ENCODE peak calls at places on chromosomes 5 and 9, in four cellular contexts. X is GM23338, E is left ventricle myocardium inferior, S is tibial nerve. C is an unnamed sample.

GRCh38 chr5:102307232-102307631 is 11.1 kb upstream of the SLCO4C1 start:
- DNase-seq in X (no peak), E (no peak), S (no peak), C (no peak)

GRCh38 chr5:124511791-124512190 is 234.6 kb downstream of the ZNF608 start:
- DNase-seq in X (no peak), E (no peak), S (no peak), C (no peak)

GRCh38 chr9:20838218-20838617 is 154.2 kb downstream of the FOCAD start:
- DNase-seq in X (no peak), E (no peak), S (no peak), C (no peak)

GRCh38 chr9:13715430-13715829 is 435.9 kb upstream of the MPDZ start:
- DNase-seq in X (no peak), E (no peak), S (no peak), C (no peak)

GRCh38 chr5:79759436-79759835 is 69.8 kb downstream of the CMYA5 start:
- DNase-seq in X (no peak), E (no peak), S (no peak), C (no peak)

GRCh38 chr5:166708271-166708670 is 1583.2 kb upstream of the WWC1 start:
- DNase-seq in X (no peak), E (no peak), S (no peak), C (no peak)

GRCh38 chr5:333945-334344 is 12.4 kb downstream of the AHRR start:
- DNase-seq in X (no peak), E (no peak), S (no peak), C (peak)

GRCh38 chr9:93302586-93303257 is 118.8 kb downstream of the WNK2 start:
- DNase-seq in X (peak), E (no peak), S (no peak), C (peak)

GRCh38 chr5:18745988-18746615 is 1111.8 kb downstream of the TAF11L14 start:
- DNase-seq in X (no peak), E (no peak), S (no peak), C (peak)

GRCh38 chr5:74947961-74948613 is 81.9 kb upstream of the FAM169A start:
- DNase-seq in X (peak), E (no peak), S (no peak), C (no peak)

GRCh38 chr9:132164604-132165362 is 2.9 kb downstream of the NTNG2 start:
- DNase-seq in X (no peak), E (no peak), S (no peak), C (no peak)

GRCh38 chr9:4226331-4227250 is 73.3 kb downstream of the GLIS3 start:
- DNase-seq in X (peak), E (no peak), S (no peak), C (no peak)

GRCh38 chr5:176578391-176578808 is 29.3 kb downstream of the CDHR2 start:
- DNase-seq in X (peak), E (peak), S (no peak), C (peak)

GRCh38 chr5:24289582-24289981 is 355.2 kb downstream of the CDH10 start:
- DNase-seq in X (no peak), E (no peak), S (no peak), C (no peak)

GRCh38 chr9:116087246-116087645 is 66.3 kb upstream of the PAPPA start:
- DNase-seq in X (no peak), E (peak), S (no peak), C (no peak)

GRCh38 chr5:111043712-111044506 is 27.6 kb upstream of the TSLP start:
- DNase-seq in X (peak), E (no peak), S (no peak), C (no peak)

GRCh38 chr5:150461231-150461630 is 11.7 kb upstream of the RPS14 start:
- DNase-seq in X (peak), E (no peak), S (no peak), C (peak)

GRCh38 chr5:138668981-138669380 is 84.2 kb upstream of the CTNNA1 start:
- DNase-seq in X (no peak), E (no peak), S (no peak), C (no peak)

GRCh38 chr9:130444565-130445221 is at the start of gene ASS1:
- DNase-seq in X (peak), E (peak), S (no peak), C (no peak)

GRCh38 chr9:33682551-33682950 is 112.8 kb upstream of the PRSS3 start:
- DNase-seq in X (peak), E (no peak), S (no peak), C (no peak)

GRCh38 chr5:157533011-157533481 is 42.5 kb downstream of the ADAM19 start:
- DNase-seq in X (no peak), E (no peak), S (no peak), C (no peak)

GRCh38 chr5:92836861-92837755 is 743.9 kb downstream of the NR2F1-AS1 start:
- DNase-seq in X (no peak), E (no peak), S (no peak), C (no peak)

GRCh38 chr5:57316798-57317327 is 143.0 kb downstream of the GPBP1 start:
- DNase-seq in X (no peak), E (no peak), S (no peak), C (peak)

GRCh38 chr9:15080401-15080800 is 170.2 kb upstream of the FREM1 start:
- DNase-seq in X (no peak), E (no peak), S (no peak), C (no peak)

GRCh38 chr5:218457-219289 is 553 bp downstream of the SDHA start:
- DNase-seq in X (peak), E (no peak), S (no peak), C (peak)

GRCh38 chr9:18799420-18799819 is 233.6 kb downstream of the SAXO1 start:
- DNase-seq in X (no peak), E (no peak), S (no peak), C (no peak)

GRCh38 chr5:158115468-158115867 is 256.5 kb upstream of the CLINT1 start:
- DNase-seq in X (no peak), E (no peak), S (no peak), C (no peak)

GRCh38 chr5:119355636-119356383 is at the start of gene TNFAIP8:
- DNase-seq in X (peak), E (peak), S (peak), C (peak)

GRCh38 chr5:73321757-73322452 is 126.7 kb downstream of the FOXD1 start:
- DNase-seq in X (no peak), E (no peak), S (no peak), C (no peak)

GRCh38 chr9:117414220-117414905 is 494 bp downstream of the ASTN2 start:
- DNase-seq in X (peak), E (no peak), S (no peak), C (peak)

GRCh38 chr9:113536483-113537226 is 73.1 kb downstream of the RGS3 start:
- DNase-seq in X (no peak), E (peak), S (no peak), C (no peak)

GRCh38 chr9:88781500-88782391 is 209.5 kb upstream of the S1PR3 start:
- DNase-seq in X (peak), E (peak), S (no peak), C (no peak)

GRCh38 chr5:470961-471749 is 28.2 kb downstream of the EXOC3 start:
- DNase-seq in X (no peak), E (peak), S (no peak), C (no peak)

GRCh38 chr9:129507805-129508204 is 113.1 kb downstream of the C9orf50 start:
- DNase-seq in X (no peak), E (no peak), S (no peak), C (no peak)

GRCh38 chr5:15943487-15943886 is 236.1 kb downstream of the MARCHF11 start:
- DNase-seq in X (no peak), E (no peak), S (no peak), C (no peak)

GRCh38 chr5:108935602-108936001 is 187.9 kb downstream of the FER start:
- DNase-seq in X (no peak), E (no peak), S (no peak), C (no peak)
- H3K4me3 ChIP-seq in X (no peak), E (no peak), S (no peak), C (no peak)

GRCh38 chr5:83516962-83517750 is 45.6 kb downstream of the VCAN start:
- DNase-seq in X (no peak), E (no peak), S (no peak), C (no peak)
- TF ChIP-seq CTCF in X (no peak), E (no peak), S (no peak), C (no peak)

GRCh38 chr9:84277646-84278045 is 62.9 kb downstream of the SLC28A3 start:
- DNase-seq in X (no peak), E (no peak), S (no peak), C (no peak)

GRCh38 chr9:84266087-84266561 is 74.4 kb downstream of the SLC28A3 start:
- DNase-seq in X (peak), E (no peak), S (no peak), C (peak)

GRCh38 chr9:84271004-84271886 is 69.3 kb downstream of the SLC28A3 start:
- DNase-seq in X (peak), E (peak), S (peak), C (peak)

GRCh38 chr9:84276741-84277140 is 63.8 kb downstream of the SLC28A3 start:
- DNase-seq in X (peak), E (no peak), S (no peak), C (no peak)

GRCh38 chr9:84271887-84272556 is 68.5 kb downstream of the SLC28A3 start:
- DNase-seq in X (peak), E (no peak), S (no peak), C (no peak)
- H3K4me3 ChIP-seq in X (peak), E (peak), S (no peak), C (peak)

GRCh38 chr5:174419523-174420132 is 304.8 kb upstream of the MSX2 start:
- DNase-seq in X (peak), E (peak), S (peak), C (peak)
- TF ChIP-seq CTCF in X (peak), E (peak), S (peak), C (peak)

GRCh38 chr9:128142061-128142460 is 7.2 kb upstream of the LCN2 start:
- DNase-seq in X (no peak), E (no peak), S (no peak), C (no peak)

GRCh38 chr9:128138001-128138400 is 10.5 kb upstream of the PTGES2 start:
- DNase-seq in X (no peak), E (no peak), S (no peak), C (no peak)

GRCh38 chr9:128141604-128142003 is 7.6 kb upstream of the LCN2 start:
- DNase-seq in X (no peak), E (no peak), S (no peak), C (no peak)

GRCh38 chr9:128136816-128137793 is 9.6 kb upstream of the PTGES2 start:
- DNase-seq in X (no peak), E (no peak), S (no peak), C (no peak)

GRCh38 chr9:128139621-128140020 is 9.6 kb upstream of the LCN2 start:
- DNase-seq in X (no peak), E (no peak), S (no peak), C (no peak)
- H3K4me3 ChIP-seq in X (no peak), E (no peak), S (no peak), C (no peak)

C was measured in GM12865.